ENCODE peak calls at places on chromosome 11, in five cellular contexts. P is iPS DF 6.9; F is globus pallidus; X is GM19239; W is activated CD4-positive, alpha-beta T cell treated with anti-CD3 and anti-CD28 coated beads for 48 hours. U is an unnamed sample.

GRCh38 chr11:86456075-86456939 is 81.6 kb downstream of the CCDC81 start:
- DNase-seq in P (peak; percentile 84), F (peak; percentile 68), X (peak; percentile 65), W (peak; percentile 92), U (peak; percentile 86)

GRCh38 chr11:112206071-112206470 is 20.2 kb upstream of the PTS start:
- DNase-seq in P (no peak), F (no peak), X (no peak), W (no peak), U (no peak)

GRCh38 chr11:119175493-119176077 is 7.1 kb downstream of the NLRX1 start:
- DNase-seq in P (no peak), F (no peak), X (no peak), W (no peak), U (peak; percentile 46)

GRCh38 chr11:129643031-129643721 is 172.5 kb upstream of the TMEM45B start:
- DNase-seq in P (no peak), F (no peak), X (no peak), W (peak; percentile 55), U (no peak)

GRCh38 chr11:83042966-83043711 is 28.6 kb downstream of the RAB30 start:
- DNase-seq in P (no peak), F (no peak), X (no peak), W (no peak), U (no peak)

GRCh38 chr11:69293819-69294505 is at the start of gene MYEOV:
- DNase-seq in P (peak; percentile 27), F (no peak), X (peak; percentile 46), W (peak; percentile 74), U (peak; percentile 99)

GRCh38 chr11:9150501-9150900 is 59.1 kb upstream of the SCUBE2 start:
- DNase-seq in P (no peak), F (no peak), X (no peak), W (no peak), U (no peak)

GRCh38 chr11:71472941-71473792 is 20.2 kb downstream of the NADSYN1 start:
- DNase-seq in P (no peak), F (no peak), X (no peak), W (no peak), U (no peak)

GRCh38 chr11:10109836-10110235 is 184.2 kb downstream of the SBF2 start:
- DNase-seq in P (no peak), F (no peak), X (no peak), W (no peak), U (no peak)